ENCODE peak calls at places on chromosomes 3 and 15, in nine cellular contexts. R is stomach; Y is gastrocnemius medialis; W is nephron progenitor cell; S is foreskin fibroblast; M is hepatocyte; E is CD4-positive, alpha-beta T cell; O is breast epithelium; T is MM.1S. Q is an unnamed sample.

GRCh38 chr3:11637901-11638668 is 5.6 kb downstream of the VGLL4 start:
- DNase-seq in R (no peak), Y (no peak), W (no peak), S (peak; percentile 76), M (no peak), E (no peak), O (no peak), T (no peak), Q (no peak)

GRCh38 chr3:183265157-183265642 is 12.1 kb downstream of the B3GNT5 start:
- DNase-seq in R (no peak), Y (no peak), W (peak; percentile 36), S (peak; percentile 28), M (no peak), E (no peak), O (no peak), T (no peak), Q (no peak)

GRCh38 chr15:42665827-42666226 is 71.1 kb downstream of the CDAN1 start:
- DNase-seq in R (no peak), Y (no peak), W (no peak), S (no peak), M (no peak), E (no peak), O (no peak), T (no peak), Q (no peak)

GRCh38 chr3:126264952-126265351 is 84.6 kb upstream of the ALDH1L1 start:
- DNase-seq in R (no peak), Y (no peak), W (no peak), S (no peak), M (no peak), E (no peak), O (no peak), T (no peak), Q (no peak)

GRCh38 chr15:33086500-33087141 is 107.9 kb downstream of the FMN1 start:
- DNase-seq in R (no peak), Y (no peak), W (no peak), S (peak; percentile 85), M (peak; percentile 58), E (no peak), O (no peak), T (peak; percentile 78), Q (peak; percentile 27)

GRCh38 chr3:174973465-174973864 is 114.3 kb downstream of the NAALADL2 start:
- DNase-seq in R (peak; percentile 43), Y (no peak), W (no peak), S (no peak), M (peak; percentile 38), E (no peak), O (peak; percentile 32), T (no peak), Q (no peak)

GRCh38 chr3:97979610-97980009 is 7.4 kb upstream of the RIOX2 start:
- DNase-seq in R (no peak), Y (no peak), W (no peak), S (no peak), M (no peak), E (no peak), O (no peak), T (no peak), Q (no peak)

GRCh38 chr3:49333091-49333490 is 6.8 kb downstream of the USP4 start:
- DNase-seq in R (no peak), Y (no peak), W (no peak), S (no peak), M (no peak), E (peak; percentile 15), O (no peak), T (no peak), Q (no peak)

GRCh38 chr3:127059032-127059560 is 76.2 kb downstream of the PLXNA1 start:
- DNase-seq in R (no peak), Y (no peak), W (no peak), S (no peak), M (no peak), E (no peak), O (no peak), T (no peak), Q (no peak)

GRCh38 chr15:22259881-22260421 is 179.6 kb downstream of the OR4M2 start:
- DNase-seq in R (no peak), Y (no peak), W (no peak), S (no peak), M (no peak), E (no peak), O (no peak), T (no peak), Q (no peak)

GRCh38 chr3:178320481-178321352 is 215.5 kb upstream of the KCNMB2 start:
- DNase-seq in R (peak; percentile 31), Y (peak; percentile 33), W (no peak), S (peak; percentile 77), M (peak; percentile 73), E (no peak), O (no peak), T (peak; percentile 84), Q (no peak)

GRCh38 chr3:81352867-81353266 is 408.6 kb downstream of the GBE1 start:
- DNase-seq in R (no peak), Y (no peak), W (no peak), S (peak; percentile 6), M (peak; percentile 52), E (no peak), O (no peak), T (peak; percentile 17), Q (no peak)

GRCh38 chr15:71273731-71274447 is 158.6 kb downstream of the THSD4 start:
- DNase-seq in R (no peak), Y (no peak), W (no peak), S (peak; percentile 63), M (peak; percentile 54), E (no peak), O (no peak), T (no peak), Q (no peak)

GRCh38 chr3:127899200-127899599 is 15.8 kb upstream of the KBTBD12 start:
- DNase-seq in R (no peak), Y (no peak), W (no peak), S (no peak), M (no peak), E (no peak), O (no peak), T (no peak), Q (no peak)

GRCh38 chr3:34212175-34212574 is 413.7 kb downstream of the PDCD6IP start:
- DNase-seq in R (peak; percentile 47), Y (no peak), W (no peak), S (peak; percentile 17), M (no peak), E (no peak), O (no peak), T (no peak), Q (peak; percentile 15)

DNA sequence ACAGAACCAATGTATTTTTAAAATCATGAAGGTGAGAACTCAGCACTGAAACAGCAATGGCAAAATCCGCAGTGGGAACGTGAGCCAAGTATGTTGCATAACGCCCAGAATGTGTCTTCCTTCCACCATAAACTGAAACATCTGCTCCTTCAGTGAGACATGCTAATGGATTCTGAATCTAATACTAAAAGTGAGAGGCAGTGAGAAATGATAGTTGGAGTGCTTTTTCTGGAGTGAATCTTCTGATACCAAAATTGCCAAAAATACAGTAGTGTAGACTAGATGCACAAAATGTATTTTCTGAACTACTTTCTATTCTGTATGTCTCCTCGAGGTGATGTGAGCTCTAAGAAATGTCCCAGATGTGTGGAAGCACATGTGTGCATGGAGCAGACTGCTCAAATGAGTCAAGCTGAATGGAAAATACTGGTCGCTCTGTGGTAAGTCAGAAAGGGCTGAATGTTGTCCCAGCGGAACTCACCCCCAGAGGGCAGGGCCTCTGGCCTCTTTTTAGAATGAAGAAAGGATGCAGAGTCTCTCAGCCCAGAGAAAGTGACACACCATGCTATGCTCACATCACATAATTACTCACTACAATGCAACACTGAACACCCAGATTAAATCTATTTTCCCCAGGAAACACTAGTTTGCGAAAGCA is 73.0 kb downstream of the ATP10A start:
- DNase-seq in R (peak; percentile 35), Y (no peak), W (no peak), S (peak; percentile 95), M (peak; percentile 38), E (no peak), O (no peak), T (no peak), Q (no peak)
- TF ChIP-seq CTCF in R (no peak), Y (no peak), W (no peak), S (no peak), M (no peak), E (no peak), O (no peak), T (no peak), Q (no peak)

DNA sequence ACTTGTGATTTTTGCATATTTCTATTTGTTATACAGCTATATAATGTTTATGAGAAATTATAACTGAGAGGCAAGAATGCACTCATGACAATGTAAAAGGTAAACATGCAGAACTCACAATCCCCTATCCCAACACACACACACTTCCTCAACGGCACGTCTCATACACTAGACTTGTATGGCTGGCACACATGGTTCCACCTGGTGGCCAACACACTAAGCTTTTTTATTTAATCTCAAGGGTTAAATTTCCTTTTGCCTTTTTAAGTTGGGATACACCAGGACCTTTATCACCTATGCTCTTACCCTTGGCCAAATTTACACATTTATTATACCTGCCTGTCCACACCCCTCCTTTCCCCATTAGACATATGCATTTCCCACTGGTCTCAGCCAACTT is 88.6 kb upstream of the PSMD6 start:
- DNase-seq in R (no peak), Y (no peak), W (no peak), S (no peak), M (no peak), E (no peak), O (no peak), T (no peak), Q (no peak)
- TF ChIP-seq CTCF in R (no peak), Y (no peak), W (no peak), S (no peak), M (no peak), E (no peak), O (no peak), T (no peak), Q (no peak)

GRCh38 chr3:155981669-155982068 is 111.2 kb downstream of the GMPS start:
- DNase-seq in R (no peak), Y (no peak), W (no peak), S (no peak), M (no peak), E (no peak), O (no peak), T (no peak), Q (no peak)

GRCh38 chr3:155983834-155984474 is 113.5 kb downstream of the GMPS start:
- DNase-seq in R (no peak), Y (no peak), W (no peak), S (no peak), M (no peak), E (no peak), O (no peak), T (no peak), Q (no peak)

GRCh38 chr3:155979746-155980145 is 109.3 kb downstream of the GMPS start:
- DNase-seq in R (no peak), Y (no peak), W (no peak), S (peak; percentile 19), M (no peak), E (no peak), O (no peak), T (no peak), Q (no peak)

GRCh38 chr3:155972885-155973584 is 102.6 kb downstream of the GMPS start:
- DNase-seq in R (no peak), Y (no peak), W (peak; percentile 15), S (no peak), M (no peak), E (no peak), O (no peak), T (no peak), Q (no peak)

GRCh38 chr3:155978324-155978723 is 107.9 kb downstream of the GMPS start:
- DNase-seq in R (no peak), Y (no peak), W (no peak), S (no peak), M (no peak), E (no peak), O (no peak), T (no peak), Q (no peak)
- TF ChIP-seq CTCF in R (no peak), Y (no peak), W (peak; percentile 17), S (peak; percentile 10), M (peak; percentile 27), E (no peak), O (no peak), T (peak; percentile 36), Q (no peak)

GRCh38 chr3:180633722-180634121 is 31.8 kb downstream of the TTC14 start:
- DNase-seq in R (no peak), Y (no peak), W (peak; percentile 27), S (no peak), M (no peak), E (no peak), O (no peak), T (no peak), Q (no peak)
- TF ChIP-seq CTCF in R (no peak), Y (no peak), W (peak; percentile 19), S (no peak), M (no peak), E (no peak), O (no peak), T (peak; percentile 13), Q (no peak)

Q was measured in GM10248.